ENCODE peak calls at places on chromosomes 5 and 9, in four cellular contexts. F is cardiac fibroblast, H is osteocyte, Q is fibroblast of mammary gland. J is an unnamed sample.
A peak's percentile ranks its signal among the peaks of the same experiment; 100 is the strongest.

GRCh38 chr5:157106668-157107461 is 2.0 kb downstream of the HAVCR2 start:
- DNase-seq in F (no peak), H (no peak), Q (peak; percentile 32), J (no peak)

GRCh38 chr9:120393386-120394057 is 186.4 kb downstream of the CDK5RAP2 start:
- DNase-seq in F (peak; percentile 68), H (no peak), Q (peak; percentile 64), J (no peak)

GRCh38 chr5:129904102-129904666 is at the start of gene CHSY3:
- DNase-seq in F (peak; percentile 82), H (peak; percentile 97), Q (peak; percentile 72), J (no peak)

GRCh38 chr5:172064358-172064757 is 57.9 kb upstream of the FBXW11 start:
- DNase-seq in F (no peak), H (no peak), Q (no peak), J (no peak)

GRCh38 chr5:55220433-55221185 is 6.5 kb downstream of the MCIDAS start:
- DNase-seq in F (no peak), H (no peak), Q (peak; percentile 26), J (no peak)

GRCh38 chr9:117392992-117393391 is 21.9 kb downstream of the ASTN2 start:
- DNase-seq in F (no peak), H (no peak), Q (no peak), J (no peak)

GRCh38 chr9:13816837-13817236 is 497.1 kb downstream of the NFIB start:
- DNase-seq in F (no peak), H (no peak), Q (no peak), J (no peak)

GRCh38 chr9:116721411-116721810 is 34.3 kb downstream of the TRIM32 start:
- DNase-seq in F (no peak), H (no peak), Q (no peak), J (no peak)

DNA sequence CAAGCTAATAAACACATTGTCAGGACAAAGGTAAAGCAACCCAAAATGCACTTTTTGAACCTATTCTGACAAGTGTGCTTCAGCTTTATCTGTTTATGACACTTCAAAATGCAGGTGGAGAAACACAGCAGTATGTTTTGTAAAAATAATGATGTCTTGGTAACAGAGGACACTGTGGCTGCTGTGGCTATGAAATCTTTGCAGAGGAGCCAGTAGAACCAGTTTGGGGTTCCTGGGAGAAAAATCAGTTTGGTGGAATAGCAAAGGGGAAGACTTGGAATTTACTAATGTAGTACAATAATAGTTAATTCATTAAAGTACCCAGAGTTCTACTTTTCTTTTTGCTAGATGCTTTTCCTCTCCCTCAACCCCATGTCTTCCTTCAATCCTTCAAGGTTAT is 40.6 kb downstream of the SIL1 start:
- DNase-seq in F (no peak), H (no peak), Q (no peak), J (no peak)
- TF ChIP-seq CTCF in F (no peak), H (no peak), Q (no peak), J (no peak)

GRCh38 chr5:115770466-115770865 is 46.0 kb downstream of the CDO1 start:
- DNase-seq in F (no peak), H (no peak), Q (no peak), J (no peak)
- TF ChIP-seq CTCF in F (peak; percentile 9), H (peak; percentile 14), Q (peak; percentile 43), J (no peak)

DNA sequence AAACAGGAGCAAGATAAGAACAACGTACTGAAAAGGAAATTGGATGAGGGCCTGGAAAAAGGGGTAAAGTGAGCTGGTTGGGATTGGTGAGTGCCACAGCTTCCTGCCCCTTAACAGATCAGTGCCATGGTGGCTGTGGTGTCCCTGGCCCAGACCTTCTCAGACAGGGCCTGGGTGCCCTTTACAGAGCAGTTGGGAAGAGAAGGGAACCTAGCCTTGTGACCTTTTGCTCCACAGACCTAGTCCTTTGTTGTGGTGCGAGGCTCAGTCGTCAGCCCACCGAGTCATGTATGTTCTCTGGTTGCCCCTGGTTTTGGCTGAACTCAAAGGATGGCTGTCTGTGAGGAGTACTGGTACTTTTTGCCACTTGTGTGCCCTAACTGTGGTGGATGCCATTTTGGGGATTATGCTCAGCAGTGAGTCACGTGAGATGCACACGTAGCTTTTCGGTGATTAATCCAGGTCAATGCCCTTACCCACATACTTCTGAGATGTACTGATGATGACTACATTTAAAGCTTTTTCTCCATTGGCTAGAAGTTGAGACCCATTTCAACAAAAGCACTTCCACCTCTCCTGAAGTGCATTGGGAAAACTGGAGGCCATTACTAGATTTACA is 48.4 kb downstream of the EXOSC2 start:
- DNase-seq in F (peak; percentile 83), H (no peak), Q (peak; percentile 83), J (no peak)
- TF ChIP-seq CTCF in F (no peak), H (no peak), Q (no peak), J (no peak)

DNA sequence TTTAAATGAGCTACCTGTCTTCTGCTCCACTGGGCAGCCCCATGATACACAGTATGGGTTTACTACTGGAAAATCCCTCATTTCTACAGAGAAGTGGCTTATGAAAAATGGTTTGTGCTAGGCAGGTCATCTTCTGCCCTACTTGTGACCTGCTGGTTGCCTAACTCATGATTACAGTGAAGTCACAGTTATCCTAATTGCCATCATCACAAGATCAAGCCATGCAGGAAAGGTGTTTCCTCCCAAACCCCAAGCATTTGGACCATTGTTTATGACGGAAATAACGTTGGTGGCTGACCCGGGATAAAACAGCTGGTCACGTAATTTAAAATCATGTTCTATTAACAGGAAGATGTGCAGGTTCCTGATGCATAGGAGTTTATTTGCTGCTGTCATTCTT is 330.6 kb downstream of the ACTL7B start:
- DNase-seq in F (no peak), H (no peak), Q (no peak), J (no peak)
- TF ChIP-seq CTCF in F (no peak), H (no peak), Q (no peak), J (no peak)

DNA sequence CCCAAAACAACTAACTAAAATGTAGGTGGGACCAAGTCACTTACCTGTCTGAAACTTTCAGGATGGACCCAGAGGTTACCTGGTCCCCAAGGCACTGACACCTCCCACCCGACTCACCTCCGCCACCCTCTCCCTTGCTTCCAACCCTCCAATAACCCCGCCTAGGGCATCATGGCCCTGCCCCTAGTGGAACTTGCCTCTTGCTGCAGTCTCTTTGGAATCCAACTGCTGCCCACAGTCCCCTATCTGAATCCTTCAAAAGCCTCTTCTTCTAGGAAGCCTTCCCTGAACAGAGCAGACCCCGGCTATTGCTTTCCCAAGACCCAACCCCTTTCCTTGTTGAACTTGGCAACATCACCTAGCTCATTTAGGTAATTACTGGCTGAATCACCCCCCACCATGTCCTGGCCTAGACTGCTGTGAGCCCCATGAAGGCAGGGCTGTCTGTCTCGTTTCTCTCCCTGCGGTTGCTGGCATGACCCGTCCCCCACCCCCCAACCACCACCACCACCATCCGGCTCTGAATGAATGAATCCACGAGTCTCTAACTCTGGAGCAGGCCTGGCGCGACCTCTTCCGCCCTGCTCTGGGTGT is 9.4 kb downstream of the CRB2 start:
- DNase-seq in F (no peak), H (no peak), Q (no peak), J (no peak)
- TF ChIP-seq CTCF in F (peak; percentile 36), H (no peak), Q (peak; percentile 34), J (no peak)

J was measured in activated B cell treated with CpG ODN at 0.5 μM for 24 hours.